ENCODE peak calls at places on chromosomes 6 and 20, in nine cellular contexts. X is upper lobe of right lung; D is aorta; O is IMR-90; R is HCT116; C is ovary; N is body of pancreas; P is naive thymus-derived CD4-positive, alpha-beta T cell; K is CD8-positive, alpha-beta memory T cell. L is an unnamed sample. For H3K4me1, the result is how much of the 10 kb centered on the place peaks cover.

GRCh38 chr6:52213127-52213526 is 27.0 kb downstream of the IL17A start:
- DNase-seq in X (no peak), D (no peak), O (no peak), R (no peak), C (no peak), N (no peak), P (no peak), K (no peak), L (no peak)

GRCh38 chr6:153108320-153108719 is 22.8 kb downstream of the RGS17 start:
- DNase-seq in X (no peak), D (no peak), O (no peak), R (no peak), C (no peak), N (no peak), P (no peak), K (no peak), L (no peak)

GRCh38 chr6:10793695-10794094 is 44.6 kb downstream of the MAK start:
- DNase-seq in X (no peak), D (no peak), O (no peak), R (no peak), C (no peak), N (no peak), P (no peak), K (no peak), L (no peak)

GRCh38 chr20:45963059-45964011 is 8.7 kb downstream of the ZNF335 start:
- DNase-seq in X (peak), D (peak), O (peak), R (no peak), C (peak), N (peak), P (no peak), K (peak), L (no peak)

GRCh38 chr20:54153041-54153327 is 20.8 kb downstream of the CYP24A1 start:
- DNase-seq in X (no peak), D (no peak), O (no peak), R (no peak), C (no peak), N (no peak), P (no peak), K (no peak), L (no peak)

GRCh38 chr6:46821348-46821992 is 28.3 kb downstream of the MEP1A start:
- DNase-seq in X (no peak), D (no peak), O (no peak), R (no peak), C (no peak), N (no peak), P (no peak), K (no peak), L (no peak)

GRCh38 chr6:29647927-29648642 is 8.8 kb upstream of the MOG start:
- DNase-seq in X (no peak), D (no peak), O (peak), R (peak), C (no peak), N (no peak), P (no peak), K (no peak), L (no peak)

GRCh38 chr6:84657486-84657885 is 106.9 kb downstream of the TBX18 start:
- DNase-seq in X (no peak), D (no peak), O (no peak), R (no peak), C (no peak), N (no peak), P (no peak), K (no peak), L (no peak)

GRCh38 chr6:155432293-155432692 is 23.3 kb downstream of the NOX3 start:
- DNase-seq in X (no peak), D (no peak), O (peak), R (no peak), C (no peak), N (no peak), P (no peak), K (no peak), L (no peak)

GRCh38 chr6:12066297-12066696 is 54.2 kb downstream of the HIVEP1 start:
- DNase-seq in X (no peak), D (no peak), O (peak), R (no peak), C (no peak), N (no peak), P (no peak), K (no peak), L (no peak)

GRCh38 chr6:116375262-116375661 is 4.5 kb downstream of the DSE start:
- DNase-seq in X (no peak), D (no peak), O (no peak), R (no peak), C (no peak), N (no peak), P (no peak), K (no peak), L (no peak)
- H3K4me1 ChIP-seq in X (under half), D (under half), O (under half), R (under half), C (under half), N (under half), P (under half), K (under half), L (under half)

GRCh38 chr6:151293621-151294020 is 53.9 kb downstream of the AKAP12 start:
- DNase-seq in X (no peak), D (no peak), O (no peak), R (no peak), C (no peak), N (no peak), P (no peak), K (no peak), L (no peak)

GRCh38 chr6:151291145-151292055 is 51.6 kb downstream of the AKAP12 start:
- DNase-seq in X (no peak), D (peak), O (peak), R (no peak), C (peak), N (peak), P (no peak), K (no peak), L (peak)

GRCh38 chr6:151294561-151295101 is 54.9 kb downstream of the AKAP12 start:
- DNase-seq in X (no peak), D (no peak), O (peak), R (no peak), C (no peak), N (no peak), P (no peak), K (no peak), L (no peak)

GRCh38 chr6:151289399-151290007 is 49.7 kb downstream of the AKAP12 start:
- DNase-seq in X (no peak), D (no peak), O (no peak), R (no peak), C (no peak), N (no peak), P (no peak), K (no peak), L (no peak)

GRCh38 chr6:151292974-151293373 is 53.2 kb downstream of the AKAP12 start:
- DNase-seq in X (no peak), D (no peak), O (peak), R (no peak), C (no peak), N (no peak), P (no peak), K (no peak), L (no peak)
- H3K4me1 ChIP-seq in X (under half), D (under half), O (under half), R (under half), C (under half), N (under half), P (under half), K (under half), L (under half)

GRCh38 chr6:170284866-170285469 is 5.9 kb downstream of the DLL1 start:
- DNase-seq in X (peak), D (no peak), O (no peak), R (no peak), C (peak), N (peak), P (no peak), K (no peak), L (no peak)

GRCh38 chr6:170284126-170284773 is 6.6 kb downstream of the DLL1 start:
- DNase-seq in X (peak), D (no peak), O (no peak), R (no peak), C (peak), N (peak), P (no peak), K (no peak), L (no peak)

GRCh38 chr6:170281331-170282292 is 9.3 kb downstream of the DLL1 start:
- DNase-seq in X (peak), D (no peak), O (no peak), R (no peak), C (peak), N (peak), P (no peak), K (no peak), L (no peak)

GRCh38 chr6:170282512-170283158 is 8.2 kb downstream of the DLL1 start:
- DNase-seq in X (peak), D (no peak), O (no peak), R (no peak), C (peak), N (peak), P (no peak), K (no peak), L (no peak)

GRCh38 chr6:170283212-170284081 is 7.4 kb downstream of the DLL1 start:
- DNase-seq in X (peak), D (no peak), O (no peak), R (no peak), C (peak), N (peak), P (no peak), K (no peak), L (no peak)
- H3K4me1 ChIP-seq in X (under half), D (under half), O (under half), R (under half), C (under half), N (under half), P (under half), K (under half), L (under half)

GRCh38 chr20:57438552-57438951 is 47.4 kb downstream of the RBM38 start:
- DNase-seq in X (no peak), D (no peak), O (no peak), R (no peak), C (no peak), N (no peak), P (no peak), K (no peak), L (no peak)

GRCh38 chr20:57436223-57436545 is 45.0 kb downstream of the RBM38 start:
- DNase-seq in X (no peak), D (no peak), O (no peak), R (no peak), C (no peak), N (no peak), P (no peak), K (no peak), L (no peak)

GRCh38 chr20:57437672-57438330 is 46.6 kb downstream of the RBM38 start:
- DNase-seq in X (no peak), D (peak), O (no peak), R (no peak), C (no peak), N (no peak), P (no peak), K (no peak), L (no peak)

GRCh38 chr20:57435498-57436222 is 44.5 kb downstream of the RBM38 start:
- DNase-seq in X (peak), D (peak), O (no peak), R (peak), C (no peak), N (peak), P (no peak), K (peak), L (peak)

DNA sequence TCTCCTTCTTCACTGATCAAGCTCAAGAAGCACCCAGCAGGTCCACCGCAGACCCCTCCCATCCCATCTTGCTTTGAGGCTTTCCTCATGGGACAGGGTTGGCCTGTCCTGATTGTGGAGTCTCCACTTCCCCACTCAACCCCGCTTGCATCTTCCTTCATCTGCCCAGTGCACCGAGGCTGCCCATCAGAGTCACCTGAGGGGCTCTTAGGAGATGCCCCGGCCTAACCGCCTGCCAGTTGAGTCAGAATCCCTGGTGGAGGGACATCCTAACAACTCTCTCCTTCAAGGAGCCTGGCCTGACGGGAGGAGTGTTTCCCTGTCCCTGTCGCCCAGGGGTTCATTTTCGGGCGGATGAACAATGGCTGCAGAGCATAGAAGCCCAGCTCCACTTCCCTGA is 46.1 kb downstream of the RBM38 start:
- DNase-seq in X (no peak), D (no peak), O (no peak), R (no peak), C (no peak), N (no peak), P (no peak), K (no peak), L (no peak)
- H3K4me1 ChIP-seq in X (under half), D (under half), O (under half), R (half or more), C (under half), N (half or more), P (under half), K (under half), L (under half)

GRCh38 chr6:44054635-44055559 is 72.4 kb downstream of the MRPL14 start:
- DNase-seq in X (no peak), D (no peak), O (peak), R (no peak), C (no peak), N (no peak), P (no peak), K (no peak), L (no peak)
- H3K4me1 ChIP-seq in X (under half), D (under half), O (half or more), R (half or more), C (under half), N (under half), P (under half), K (under half), L (under half)

GRCh38 chr20:57663241-57663640 is 43.0 kb upstream of the ZBP1 start:
- DNase-seq in X (peak), D (peak), O (no peak), R (no peak), C (peak), N (peak), P (no peak), K (no peak), L (no peak)
- H3K4me1 ChIP-seq in X (under half), D (under half), O (under half), R (under half), C (under half), N (under half), P (under half), K (under half), L (under half)

GRCh38 chr20:47557791-47558190 is 56.1 kb downstream of the NCOA3 start:
- DNase-seq in X (no peak), D (no peak), O (peak), R (no peak), C (no peak), N (no peak), P (no peak), K (no peak), L (no peak)

GRCh38 chr20:47559141-47559540 is 57.5 kb downstream of the NCOA3 start:
- DNase-seq in X (no peak), D (no peak), O (peak), R (no peak), C (no peak), N (no peak), P (no peak), K (no peak), L (no peak)

GRCh38 chr20:47558699-47559098 is 57.0 kb downstream of the NCOA3 start:
- DNase-seq in X (no peak), D (no peak), O (no peak), R (no peak), C (no peak), N (no peak), P (no peak), K (no peak), L (no peak)

GRCh38 chr20:47558295-47558694 is 56.6 kb downstream of the NCOA3 start:
- DNase-seq in X (no peak), D (no peak), O (no peak), R (no peak), C (no peak), N (no peak), P (no peak), K (no peak), L (no peak)

GRCh38 chr20:47557218-47557617 is 55.5 kb downstream of the NCOA3 start:
- DNase-seq in X (no peak), D (no peak), O (no peak), R (no peak), C (no peak), N (no peak), P (no peak), K (no peak), L (no peak)
- H3K4me1 ChIP-seq in X (under half), D (under half), O (under half), R (under half), C (under half), N (under half), P (under half), K (under half), L (under half)

GRCh38 chr20:10466325-10466724 is 31.2 kb downstream of the SLX4IP start:
- DNase-seq in X (no peak), D (no peak), O (peak), R (no peak), C (no peak), N (no peak), P (no peak), K (no peak), L (no peak)

GRCh38 chr20:10463622-10464021 is 28.5 kb downstream of the SLX4IP start:
- DNase-seq in X (no peak), D (no peak), O (no peak), R (no peak), C (no peak), N (no peak), P (no peak), K (no peak), L (no peak)

GRCh38 chr20:10466855-10467254 is 31.8 kb downstream of the SLX4IP start:
- DNase-seq in X (no peak), D (no peak), O (no peak), R (no peak), C (no peak), N (no peak), P (no peak), K (no peak), L (no peak)

GRCh38 chr20:10469599-10469998 is 34.5 kb downstream of the SLX4IP start:
- DNase-seq in X (no peak), D (no peak), O (peak), R (peak), C (no peak), N (peak), P (no peak), K (no peak), L (peak)

GRCh38 chr20:10467985-10468845 is 33.1 kb downstream of the SLX4IP start:
- DNase-seq in X (no peak), D (no peak), O (peak), R (no peak), C (no peak), N (no peak), P (no peak), K (no peak), L (no peak)
- H3K4me1 ChIP-seq in X (under half), D (under half), O (under half), R (under half), C (under half), N (under half), P (under half), K (under half), L (under half)

L was measured in colonic mucosa.